ENCODE peak calls at places on chromosomes 4 and X, in ten cellular contexts. One of them, this sample, is unnamed.

GRCh38 chr4:112029642-112030235 is 115.5 kb upstream of the FAM241A start:
- DNase-seq in sigmoid colon: no peak
- DNase-seq in cardiac muscle cell: no peak
- DNase-seq in suprapubic skin: no peak
- DNase-seq in hepatocyte: no peak
- DNase-seq in GM12878: no peak
- DNase-seq in trophoblast cell: no peak
- DNase-seq in heart left ventricle: no peak
- DNase-seq in CD8-positive, alpha-beta memory T cell: no peak
- DNase-seq in endodermal cell: no peak
- DNase-seq in this sample: no peak

GRCh38 chrX:132406106-132406505 is 82.7 kb downstream of the MBNL3 start:
- DNase-seq in sigmoid colon: no peak
- DNase-seq in cardiac muscle cell: no peak
- DNase-seq in suprapubic skin: no peak
- DNase-seq in hepatocyte: no peak
- DNase-seq in GM12878: no peak
- DNase-seq in trophoblast cell: no peak
- DNase-seq in heart left ventricle: no peak
- DNase-seq in CD8-positive, alpha-beta memory T cell: no peak
- DNase-seq in endodermal cell: no peak
- DNase-seq in this sample: no peak

GRCh38 chr4:155249036-155249566 is 40.7 kb downstream of the NPY2R start:
- DNase-seq in sigmoid colon: no peak
- DNase-seq in cardiac muscle cell: no peak
- DNase-seq in suprapubic skin: no peak
- DNase-seq in hepatocyte: no peak
- DNase-seq in GM12878: no peak
- DNase-seq in trophoblast cell: no peak
- DNase-seq in heart left ventricle: no peak
- DNase-seq in CD8-positive, alpha-beta memory T cell: no peak
- DNase-seq in endodermal cell: no peak
- DNase-seq in this sample: no peak

GRCh38 chrX:154446430-154446829 is 2.5 kb downstream of the FAM50A start:
- DNase-seq in sigmoid colon: no peak
- DNase-seq in cardiac muscle cell: no peak
- DNase-seq in suprapubic skin: no peak
- DNase-seq in hepatocyte: no peak
- DNase-seq in GM12878: no peak
- DNase-seq in trophoblast cell: no peak
- DNase-seq in heart left ventricle: no peak
- DNase-seq in CD8-positive, alpha-beta memory T cell: no peak
- DNase-seq in endodermal cell: no peak
- DNase-seq in this sample: no peak

GRCh38 chrX:94057385-94057784 is 383.4 kb downstream of the FAM133A start:
- DNase-seq in sigmoid colon: no peak
- DNase-seq in cardiac muscle cell: no peak
- DNase-seq in suprapubic skin: no peak
- DNase-seq in hepatocyte: no peak
- DNase-seq in GM12878: no peak
- DNase-seq in trophoblast cell: no peak
- DNase-seq in heart left ventricle: no peak
- DNase-seq in CD8-positive, alpha-beta memory T cell: no peak
- DNase-seq in endodermal cell: no peak
- DNase-seq in this sample: no peak

GRCh38 chrX:39853417-39853816 is 244.3 kb downstream of the BCOR start:
- DNase-seq in sigmoid colon: no peak
- DNase-seq in cardiac muscle cell: no peak
- DNase-seq in suprapubic skin: no peak
- DNase-seq in hepatocyte: no peak
- DNase-seq in GM12878: no peak
- DNase-seq in trophoblast cell: no peak
- DNase-seq in heart left ventricle: no peak
- DNase-seq in CD8-positive, alpha-beta memory T cell: no peak
- DNase-seq in endodermal cell: no peak
- DNase-seq in this sample: no peak

GRCh38 chrX:119503484-119503861 is 35.2 kb downstream of the SLC25A5 start:
- DNase-seq in sigmoid colon: peak; percentile 56
- DNase-seq in cardiac muscle cell: no peak
- DNase-seq in suprapubic skin: peak; percentile 59
- DNase-seq in hepatocyte: peak; percentile 33
- DNase-seq in GM12878: no peak
- DNase-seq in trophoblast cell: peak; percentile 20
- DNase-seq in heart left ventricle: no peak
- DNase-seq in CD8-positive, alpha-beta memory T cell: no peak
- DNase-seq in endodermal cell: peak; percentile 61
- DNase-seq in this sample: no peak

GRCh38 chrX:55007633-55008032 is 7.5 kb downstream of the APEX2 start:
- DNase-seq in sigmoid colon: no peak
- DNase-seq in cardiac muscle cell: no peak
- DNase-seq in suprapubic skin: no peak
- DNase-seq in hepatocyte: peak; percentile 75
- DNase-seq in GM12878: no peak
- DNase-seq in trophoblast cell: no peak
- DNase-seq in heart left ventricle: peak; percentile 25
- DNase-seq in CD8-positive, alpha-beta memory T cell: no peak
- DNase-seq in endodermal cell: no peak
- DNase-seq in this sample: no peak

GRCh38 chr4:94338681-94339351 is 3.8 kb downstream of the HPGDS start:
- DNase-seq in sigmoid colon: no peak
- DNase-seq in cardiac muscle cell: no peak
- DNase-seq in suprapubic skin: no peak
- DNase-seq in hepatocyte: no peak
- DNase-seq in GM12878: peak; percentile 11
- DNase-seq in trophoblast cell: no peak
- DNase-seq in heart left ventricle: no peak
- DNase-seq in CD8-positive, alpha-beta memory T cell: no peak
- DNase-seq in endodermal cell: no peak
- DNase-seq in this sample: no peak

GRCh38 chr4:7829687-7830580 is 109.7 kb downstream of the AFAP1 start:
- DNase-seq in sigmoid colon: peak; percentile 53
- DNase-seq in cardiac muscle cell: no peak
- DNase-seq in suprapubic skin: no peak
- DNase-seq in hepatocyte: no peak
- DNase-seq in GM12878: no peak
- DNase-seq in trophoblast cell: no peak
- DNase-seq in heart left ventricle: no peak
- DNase-seq in CD8-positive, alpha-beta memory T cell: no peak
- DNase-seq in endodermal cell: no peak
- DNase-seq in this sample: no peak

GRCh38 chr4:7830747-7831146 is 108.9 kb downstream of the AFAP1 start:
- DNase-seq in sigmoid colon: peak; percentile 19
- DNase-seq in cardiac muscle cell: no peak
- DNase-seq in suprapubic skin: no peak
- DNase-seq in hepatocyte: no peak
- DNase-seq in GM12878: no peak
- DNase-seq in trophoblast cell: no peak
- DNase-seq in heart left ventricle: no peak
- DNase-seq in CD8-positive, alpha-beta memory T cell: no peak
- DNase-seq in endodermal cell: no peak
- DNase-seq in this sample: no peak

GRCh38 chr4:7832331-7832730 is 107.3 kb downstream of the AFAP1 start:
- DNase-seq in sigmoid colon: peak; percentile 19
- DNase-seq in cardiac muscle cell: no peak
- DNase-seq in suprapubic skin: no peak
- DNase-seq in hepatocyte: no peak
- DNase-seq in GM12878: no peak
- DNase-seq in trophoblast cell: no peak
- DNase-seq in heart left ventricle: no peak
- DNase-seq in CD8-positive, alpha-beta memory T cell: no peak
- DNase-seq in endodermal cell: no peak
- DNase-seq in this sample: no peak

GRCh38 chr4:7831858-7832257 is 107.8 kb downstream of the AFAP1 start:
- DNase-seq in sigmoid colon: peak; percentile 46
- DNase-seq in cardiac muscle cell: no peak
- DNase-seq in suprapubic skin: no peak
- DNase-seq in hepatocyte: no peak
- DNase-seq in GM12878: no peak
- DNase-seq in trophoblast cell: no peak
- DNase-seq in heart left ventricle: no peak
- DNase-seq in CD8-positive, alpha-beta memory T cell: no peak
- DNase-seq in endodermal cell: no peak
- DNase-seq in this sample: no peak

GRCh38 chr4:7831330-7831729 is 108.3 kb downstream of the AFAP1 start:
- DNase-seq in sigmoid colon: peak; percentile 40
- DNase-seq in cardiac muscle cell: no peak
- DNase-seq in suprapubic skin: no peak
- DNase-seq in hepatocyte: no peak
- DNase-seq in GM12878: no peak
- DNase-seq in trophoblast cell: no peak
- DNase-seq in heart left ventricle: peak; percentile 43
- DNase-seq in CD8-positive, alpha-beta memory T cell: no peak
- DNase-seq in endodermal cell: no peak
- DNase-seq in this sample: no peak
- H3K4me1 ChIP-seq in sigmoid colon: peaks cover 31% of the 10 kb centered on the region
- H3K4me1 ChIP-seq in cardiac muscle cell: peaks cover 24% of the 10 kb centered on the region
- H3K4me1 ChIP-seq in suprapubic skin: peaks cover 21% of the 10 kb centered on the region
- H3K4me1 ChIP-seq in hepatocyte: peaks cover 9% of the 10 kb centered on the region
- H3K4me1 ChIP-seq in GM12878: no peaks in the 10 kb centered on the region
- H3K4me1 ChIP-seq in trophoblast cell: peaks cover 12% of the 10 kb centered on the region
- H3K4me1 ChIP-seq in heart left ventricle: no peaks in the 10 kb centered on the region
- H3K4me1 ChIP-seq in CD8-positive, alpha-beta memory T cell: peaks cover 34% of the 10 kb centered on the region
- H3K4me1 ChIP-seq in endodermal cell: no peaks in the 10 kb centered on the region
- H3K4me1 ChIP-seq in this sample: peaks cover 3% of the 10 kb centered on the region

GRCh38 chr4:73919691-73920090 is 50.5 kb downstream of the CXCL1 start:
- DNase-seq in sigmoid colon: no peak
- DNase-seq in cardiac muscle cell: no peak
- DNase-seq in suprapubic skin: no peak
- DNase-seq in hepatocyte: no peak
- DNase-seq in GM12878: no peak
- DNase-seq in trophoblast cell: no peak
- DNase-seq in heart left ventricle: no peak
- DNase-seq in CD8-positive, alpha-beta memory T cell: no peak
- DNase-seq in endodermal cell: no peak
- DNase-seq in this sample: no peak

GRCh38 chr4:73916172-73916925 is 47.2 kb downstream of the CXCL1 start:
- DNase-seq in sigmoid colon: no peak
- DNase-seq in cardiac muscle cell: no peak
- DNase-seq in suprapubic skin: no peak
- DNase-seq in hepatocyte: no peak
- DNase-seq in GM12878: no peak
- DNase-seq in trophoblast cell: no peak
- DNase-seq in heart left ventricle: no peak
- DNase-seq in CD8-positive, alpha-beta memory T cell: no peak
- DNase-seq in endodermal cell: no peak
- DNase-seq in this sample: no peak

GRCh38 chr4:73914071-73914470 is 44.9 kb downstream of the CXCL1 start:
- DNase-seq in sigmoid colon: no peak
- DNase-seq in cardiac muscle cell: no peak
- DNase-seq in suprapubic skin: no peak
- DNase-seq in hepatocyte: no peak
- DNase-seq in GM12878: no peak
- DNase-seq in trophoblast cell: no peak
- DNase-seq in heart left ventricle: no peak
- DNase-seq in CD8-positive, alpha-beta memory T cell: no peak
- DNase-seq in endodermal cell: no peak
- DNase-seq in this sample: no peak

GRCh38 chr4:73917081-73917501 is 47.9 kb downstream of the CXCL1 start:
- DNase-seq in sigmoid colon: no peak
- DNase-seq in cardiac muscle cell: no peak
- DNase-seq in suprapubic skin: no peak
- DNase-seq in hepatocyte: peak; percentile 25
- DNase-seq in GM12878: no peak
- DNase-seq in trophoblast cell: peak; percentile 6
- DNase-seq in heart left ventricle: no peak
- DNase-seq in CD8-positive, alpha-beta memory T cell: no peak
- DNase-seq in endodermal cell: no peak
- DNase-seq in this sample: no peak

GRCh38 chr4:73918058-73918457 is 48.9 kb downstream of the CXCL1 start:
- DNase-seq in sigmoid colon: no peak
- DNase-seq in cardiac muscle cell: no peak
- DNase-seq in suprapubic skin: no peak
- DNase-seq in hepatocyte: no peak
- DNase-seq in GM12878: no peak
- DNase-seq in trophoblast cell: no peak
- DNase-seq in heart left ventricle: no peak
- DNase-seq in CD8-positive, alpha-beta memory T cell: no peak
- DNase-seq in endodermal cell: no peak
- DNase-seq in this sample: no peak
- H3K27ac ChIP-seq in sigmoid colon: peak overlapping the region; percentile 77
- H3K27ac ChIP-seq in cardiac muscle cell: no peak overlapping the region
- H3K27ac ChIP-seq in suprapubic skin: no peak overlapping the region
- H3K27ac ChIP-seq in hepatocyte: no peak overlapping the region
- H3K27ac ChIP-seq in GM12878: no peak overlapping the region
- H3K27ac ChIP-seq in trophoblast cell: no peak overlapping the region
- H3K27ac ChIP-seq in heart left ventricle: no peak overlapping the region
- H3K27ac ChIP-seq in CD8-positive, alpha-beta memory T cell: no peak overlapping the region
- H3K27ac ChIP-seq in endodermal cell: no peak overlapping the region
- H3K27ac ChIP-seq in this sample: no peak overlapping the region

GRCh38 chr4:7002336-7002735 is 40.8 kb upstream of the TADA2B start:
- DNase-seq in sigmoid colon: no peak
- DNase-seq in cardiac muscle cell: no peak
- DNase-seq in suprapubic skin: no peak
- DNase-seq in hepatocyte: no peak
- DNase-seq in GM12878: no peak
- DNase-seq in trophoblast cell: no peak
- DNase-seq in heart left ventricle: no peak
- DNase-seq in CD8-positive, alpha-beta memory T cell: no peak
- DNase-seq in endodermal cell: peak; percentile 8
- DNase-seq in this sample: no peak
- H3K36me3 ChIP-seq in sigmoid colon: peaks cover 47% of the 10 kb centered on the region
- H3K36me3 ChIP-seq in cardiac muscle cell: peaks cover 18% of the 10 kb centered on the region
- H3K36me3 ChIP-seq in suprapubic skin: peaks cover 77% of the 10 kb centered on the region
- H3K36me3 ChIP-seq in hepatocyte: no peaks in the 10 kb centered on the region
- H3K36me3 ChIP-seq in GM12878: peaks cover 30% of the 10 kb centered on the region
- H3K36me3 ChIP-seq in trophoblast cell: peaks cover 46% of the 10 kb centered on the region
- H3K36me3 ChIP-seq in heart left ventricle: peaks cover 98% of the 10 kb centered on the region
- H3K36me3 ChIP-seq in CD8-positive, alpha-beta memory T cell: peaks cover 53% of the 10 kb centered on the region
- H3K36me3 ChIP-seq in endodermal cell: peaks cover 71% of the 10 kb centered on the region
- H3K36me3 ChIP-seq in this sample: peaks cover 25% of the 10 kb centered on the region

DNA sequence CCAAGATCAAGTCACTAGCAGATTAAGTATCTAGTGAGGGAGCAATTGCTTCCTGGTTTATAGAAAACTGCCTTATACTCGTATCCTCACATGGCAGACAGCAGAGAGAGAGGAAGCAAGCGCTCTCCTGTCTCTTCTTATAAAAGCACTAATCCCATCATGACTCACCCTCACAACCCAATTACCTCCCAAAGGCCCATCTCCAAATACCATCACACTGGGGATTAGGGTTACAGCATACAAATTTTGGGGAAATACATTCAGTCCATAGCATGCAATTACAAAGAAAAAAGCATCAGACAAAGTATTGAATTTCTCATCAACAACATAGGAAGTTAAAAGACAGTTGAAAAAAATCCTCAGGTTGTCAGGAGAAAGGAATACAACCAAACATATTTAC is 292.6 kb downstream of the IQCM start:
- DNase-seq in sigmoid colon: no peak
- DNase-seq in cardiac muscle cell: no peak
- DNase-seq in suprapubic skin: no peak
- DNase-seq in hepatocyte: no peak
- DNase-seq in GM12878: no peak
- DNase-seq in trophoblast cell: no peak
- DNase-seq in heart left ventricle: no peak
- DNase-seq in CD8-positive, alpha-beta memory T cell: no peak
- DNase-seq in endodermal cell: no peak
- DNase-seq in this sample: no peak
- H3K4me1 ChIP-seq in sigmoid colon: peaks cover 8% of the 10 kb centered on the region
- H3K4me1 ChIP-seq in cardiac muscle cell: no peaks in the 10 kb centered on the region
- H3K4me1 ChIP-seq in suprapubic skin: no peaks in the 10 kb centered on the region
- H3K4me1 ChIP-seq in hepatocyte: peaks cover 3% of the 10 kb centered on the region
- H3K4me1 ChIP-seq in GM12878: no peaks in the 10 kb centered on the region
- H3K4me1 ChIP-seq in trophoblast cell: no peaks in the 10 kb centered on the region
- H3K4me1 ChIP-seq in heart left ventricle: no peaks in the 10 kb centered on the region
- H3K4me1 ChIP-seq in CD8-positive, alpha-beta memory T cell: no peaks in the 10 kb centered on the region
- H3K4me1 ChIP-seq in endodermal cell: no peaks in the 10 kb centered on the region
- H3K4me1 ChIP-seq in this sample: no peaks in the 10 kb centered on the region

GRCh38 chr4:865121-865465 is 39.2 kb upstream of the CPLX1 start:
- DNase-seq in sigmoid colon: no peak
- DNase-seq in cardiac muscle cell: no peak
- DNase-seq in suprapubic skin: no peak
- DNase-seq in hepatocyte: no peak
- DNase-seq in GM12878: no peak
- DNase-seq in trophoblast cell: no peak
- DNase-seq in heart left ventricle: no peak
- DNase-seq in CD8-positive, alpha-beta memory T cell: no peak
- DNase-seq in endodermal cell: no peak
- DNase-seq in this sample: no peak
- H3K27ac ChIP-seq in sigmoid colon: no peak overlapping the region
- H3K27ac ChIP-seq in cardiac muscle cell: no peak overlapping the region
- H3K27ac ChIP-seq in suprapubic skin: no peak overlapping the region
- H3K27ac ChIP-seq in hepatocyte: no peak overlapping the region
- H3K27ac ChIP-seq in GM12878: no peak overlapping the region
- H3K27ac ChIP-seq in trophoblast cell: no peak overlapping the region
- H3K27ac ChIP-seq in heart left ventricle: no peak overlapping the region
- H3K27ac ChIP-seq in CD8-positive, alpha-beta memory T cell: no peak overlapping the region
- H3K27ac ChIP-seq in endodermal cell: no peak overlapping the region
- H3K27ac ChIP-seq in this sample: no peak overlapping the region

This sample was measured in iPS DF 6.9.